ENCODE peak calls at places on chromosome 7, in nine cellular contexts. H is germinal center, Z is fibroblast of the aortic adventitia, V is activated gamma-delta T cell treated with Interleukin-2 at 50 U/mL for 16 hours, M is Right ventricle myocardium superior, R is NCI-H1092 treated with DMSO at 0.1 percent for 48 hours, I is Right ventricle myocardium inferior, O is HFFc6, C is iPS-NIHi11. L is an unnamed sample.

GRCh38 chr7:129801882-129802281 is 150.9 kb downstream of the UBE2H start:
- DNase-seq in H (no peak), Z (no peak), V (no peak), M (no peak), R (no peak), I (no peak), O (no peak), C (no peak), L (no peak)

GRCh38 chr7:138948403-138948802 is 32.8 kb downstream of the KIAA1549 start:
- DNase-seq in H (no peak), Z (no peak), V (no peak), M (no peak), R (no peak), I (no peak), O (no peak), C (no peak), L (no peak)

GRCh38 chr7:16978358-16979244 is 96.8 kb upstream of the AGR3 start:
- DNase-seq in H (no peak), Z (peak; percentile 77), V (no peak), M (no peak), R (no peak), I (no peak), O (peak; percentile 80), C (no peak), L (no peak)

GRCh38 chr7:5491251-5492044 is 67.8 kb upstream of the TNRC18 start:
- DNase-seq in H (no peak), Z (no peak), V (no peak), M (peak; percentile 65), R (peak; percentile 80), I (peak; percentile 66), O (no peak), C (no peak), L (no peak)

GRCh38 chr7:157235357-157236018 is 96.8 kb downstream of the UBE3C start:
- DNase-seq in H (no peak), Z (peak; percentile 44), V (no peak), M (no peak), R (no peak), I (no peak), O (peak; percentile 45), C (no peak), L (no peak)

GRCh38 chr7:93736970-93737369 is 153.6 kb downstream of the TFPI2 start:
- DNase-seq in H (no peak), Z (no peak), V (no peak), M (no peak), R (peak; percentile 66), I (no peak), O (no peak), C (no peak), L (no peak)

GRCh38 chr7:85508642-85509429 is 322.0 kb upstream of the SEMA3D start:
- DNase-seq in H (no peak), Z (peak; percentile 67), V (no peak), M (no peak), R (no peak), I (no peak), O (peak; percentile 90), C (no peak), L (no peak)

GRCh38 chr7:136947347-136947746 is 78.9 kb downstream of the CHRM2 start:
- DNase-seq in H (no peak), Z (peak; percentile 49), V (no peak), M (no peak), R (no peak), I (no peak), O (no peak), C (no peak), L (no peak)

GRCh38 chr7:17770710-17771375 is 169.5 kb downstream of the SNX13 start:
- DNase-seq in H (peak; percentile 10), Z (no peak), V (no peak), M (no peak), R (no peak), I (no peak), O (no peak), C (no peak), L (no peak)

GRCh38 chr7:4549681-4550080 is 132.4 kb upstream of the FOXK1 start:
- DNase-seq in H (no peak), Z (no peak), V (no peak), M (peak; percentile 73), R (no peak), I (peak; percentile 81), O (no peak), C (no peak), L (no peak)

GRCh38 chr7:155531686-155532085 is 14.7 kb downstream of the CNPY1 start:
- DNase-seq in H (no peak), Z (no peak), V (no peak), M (no peak), R (no peak), I (no peak), O (no peak), C (peak; percentile 46), L (peak; percentile 71)

GRCh38 chr7:112381311-112382091 is 68.8 kb upstream of the IFRD1 start:
- DNase-seq in H (no peak), Z (no peak), V (no peak), M (no peak), R (no peak), I (no peak), O (no peak), C (no peak), L (no peak)

GRCh38 chr7:30928254-30928872 is 16.7 kb downstream of the AQP1 start:
- DNase-seq in H (no peak), Z (no peak), V (peak; percentile 0), M (no peak), R (no peak), I (no peak), O (no peak), C (peak; percentile 1), L (peak; percentile 34)

GRCh38 chr7:155233703-155234492 is 63.8 kb upstream of the INSIG1 start:
- DNase-seq in H (no peak), Z (no peak), V (no peak), M (no peak), R (no peak), I (no peak), O (peak; percentile 7), C (no peak), L (no peak)

GRCh38 chr7:32059289-32060045 is 10.7 kb downstream of the PDE1C start:
- DNase-seq in H (no peak), Z (peak; percentile 12), V (no peak), M (no peak), R (peak; percentile 39), I (no peak), O (no peak), C (no peak), L (no peak)

GRCh38 chr7:92448185-92448747 is 984 bp downstream of the GATAD1 start:
- DNase-seq in H (peak; percentile 36), Z (peak; percentile 60), V (peak; percentile 55), M (peak; percentile 44), R (peak; percentile 70), I (no peak), O (peak; percentile 36), C (peak; percentile 53), L (no peak)

GRCh38 chr7:45007571-45008328 is 7.7 kb downstream of the CCM2 start:
- DNase-seq in H (no peak), Z (no peak), V (no peak), M (no peak), R (no peak), I (no peak), O (no peak), C (no peak), L (peak; percentile 45)

GRCh38 chr7:91239171-91239604 is 25.0 kb upstream of the FZD1 start:
- DNase-seq in H (no peak), Z (peak; percentile 85), V (no peak), M (no peak), R (no peak), I (no peak), O (peak; percentile 74), C (no peak), L (no peak)

GRCh38 chr7:150324366-150324961 is 1.1 kb upstream of the ACTR3C start:
- DNase-seq in H (no peak), Z (no peak), V (no peak), M (no peak), R (no peak), I (no peak), O (no peak), C (no peak), L (no peak)

GRCh38 chr7:157318015-157318706 is 18.6 kb upstream of the DNAJB6 start:
- DNase-seq in H (no peak), Z (peak; percentile 6), V (no peak), M (peak; percentile 60), R (no peak), I (no peak), O (peak; percentile 68), C (no peak), L (no peak)

GRCh38 chr7:15558747-15559146 is 3.1 kb downstream of the AGMO start:
- DNase-seq in H (no peak), Z (peak; percentile 45), V (no peak), M (no peak), R (no peak), I (no peak), O (peak; percentile 44), C (no peak), L (no peak)

GRCh38 chr7:128939861-128940410 is 2.2 kb downstream of the IRF5 start:
- DNase-seq in H (peak; percentile 59), Z (no peak), V (no peak), M (no peak), R (no peak), I (no peak), O (no peak), C (no peak), L (no peak)

L was measured in kidney.